ENCODE peak calls at places on chromosome 13, in four cellular contexts. M is AG09319, Q is left ventricle myocardium superior, J is EH. K is an unnamed sample.

GRCh38 chr13:61824168-61824567 is 408.5 kb upstream of the PCDH20 start:
- DNase-seq in M (no peak), Q (no peak), J (no peak), K (no peak)

GRCh38 chr13:53368948-53369347 is 340.3 kb downstream of the OLFM4 start:
- DNase-seq in Q (no peak), J (no peak), M (no peak), K (no peak)

GRCh38 chr13:31424130-31424729 is 224.5 kb downstream of the B3GLCT start:
- DNase-seq in Q (peak), J (peak), M (peak), K (peak)

GRCh38 chr13:24528816-24529398 is 16.3 kb upstream of the PARP4 start:
- DNase-seq in M (no peak), J (no peak), Q (no peak), K (no peak)

GRCh38 chr13:71137106-71137505 is 729.9 kb downstream of the DACH1 start:
- DNase-seq in J (no peak), Q (no peak), M (no peak), K (no peak)

GRCh38 chr13:42101821-42102580 is 53.6 kb downstream of the DGKH start:
- DNase-seq in M (no peak), J (no peak), Q (peak), K (peak)

GRCh38 chr13:103716689-103717088 is 650.5 kb upstream of the SLC10A2 start:
- DNase-seq in M (no peak), J (no peak), Q (no peak), K (no peak)

GRCh38 chr13:51191743-51192142 is 30.5 kb upstream of the FAM124A start:
- DNase-seq in Q (no peak), J (no peak), M (no peak), K (no peak)

GRCh38 chr13:33229446-33230177 is 55.9 kb downstream of the STARD13 start:
- DNase-seq in M (no peak), Q (peak), J (peak), K (peak)

GRCh38 chr13:92843549-92843948 is 383.1 kb upstream of the GPC6 start:
- DNase-seq in M (peak), Q (no peak), J (peak), K (peak)

GRCh38 chr13:65679240-65679639 is 1550.9 kb downstream of the PCDH9 start:
- DNase-seq in M (no peak), J (peak), Q (no peak), K (no peak)

GRCh38 chr13:90553167-90553566 is 794.3 kb upstream of the MIR17HG start:
- DNase-seq in Q (no peak), J (no peak), M (no peak), K (no peak)

GRCh38 chr13:75186384-75186783 is 295.6 kb downstream of the TBC1D4 start:
- DNase-seq in Q (no peak), M (no peak), J (no peak), K (no peak)

GRCh38 chr13:46475586-46475991 is 77.4 kb upstream of the LRCH1 start:
- DNase-seq in M (no peak), Q (no peak), J (peak), K (peak)

GRCh38 chr13:26973281-26973680 is 198.3 kb downstream of the USP12 start:
- DNase-seq in M (no peak), J (no peak), Q (no peak), K (no peak)

GRCh38 chr13:49690133-49690989 is 925 bp downstream of the EBPL start:
- DNase-seq in M (no peak), J (peak), Q (no peak), K (peak)

GRCh38 chr13:76331948-76332712 is 554.1 kb downstream of the KCTD12 start:
- DNase-seq in Q (no peak), M (peak), J (no peak), K (no peak)

GRCh38 chr13:95260031-95260525 is 41.2 kb downstream of the ABCC4 start:
- DNase-seq in Q (no peak), M (no peak), J (no peak), K (no peak)

GRCh38 chr13:93965587-93965986 is 513.9 kb downstream of the DCT start:
- DNase-seq in M (no peak), Q (no peak), J (no peak), K (no peak)

GRCh38 chr13:68927387-68928026 is 1180.1 kb upstream of the ATXN8OS start:
- DNase-seq in J (no peak), Q (no peak), M (no peak), K (no peak)

GRCh38 chr13:43728411-43728810 is 58.4 kb downstream of the ENOX1 start:
- DNase-seq in Q (no peak), M (no peak), J (peak), K (peak)

GRCh38 chr13:67650471-67650870 is 420.3 kb upstream of the PCDH9 start:
- DNase-seq in M (no peak), Q (no peak), J (no peak), K (no peak)

GRCh38 chr13:113562085-113562749 is 22.3 kb upstream of the TFDP1 start:
- DNase-seq in M (peak), Q (peak), J (peak), K (peak)

GRCh38 chr13:44756411-44756810 is 180.3 kb upstream of the TSC22D1 start:
- DNase-seq in J (no peak), M (no peak), Q (no peak), K (peak)

GRCh38 chr13:20684535-20684934 is 19.0 kb upstream of the IL17D start:
- DNase-seq in M (no peak), Q (no peak), J (no peak), K (no peak)

GRCh38 chr13:85709072-85709471 is 90.1 kb downstream of the SLITRK6 start:
- DNase-seq in Q (no peak), J (no peak), M (no peak), K (no peak)

GRCh38 chr13:102555914-102556553 is 40.8 kb upstream of the TPP2 start:
- DNase-seq in J (peak), Q (no peak), M (no peak), K (peak)

GRCh38 chr13:94702181-94703041 is 9.9 kb downstream of the SOX21 start:
- DNase-seq in Q (no peak), J (no peak), M (no peak), K (no peak)

K was measured in RPMI7951.